ENCODE peak calls at places on chromosomes 5 and 9, in five cellular contexts. K, M, F, Q and V are unnamed samples. For H3K4me1, the result is how much of the 10 kb centered on the place peaks cover.

GRCh38 chr9:37948417-37948980 is 44.6 kb upstream of the SLC25A51 start:
- DNase-seq in K (no peak), M (no peak), F (peak), Q (no peak), V (no peak)

GRCh38 chr9:86241216-86241615 is 18.2 kb downstream of the C9orf153 start:
- DNase-seq in K (no peak), M (no peak), F (no peak), Q (no peak), V (no peak)

GRCh38 chr5:81779125-81779934 is 28.4 kb upstream of the SSBP2 start:
- DNase-seq in K (peak), M (no peak), F (no peak), Q (peak), V (peak)

GRCh38 chr9:97293207-97293721 is 14.2 kb upstream of the CCDC180 start:
- DNase-seq in K (peak), M (no peak), F (no peak), Q (peak), V (no peak)

GRCh38 chr9:2356391-2356790 is 265.2 kb upstream of the VLDLR start:
- DNase-seq in K (no peak), M (no peak), F (no peak), Q (no peak), V (no peak)

GRCh38 chr5:57598756-57599155 is 116.1 kb upstream of the ACTBL2 start:
- DNase-seq in K (no peak), M (no peak), F (no peak), Q (no peak), V (no peak)

GRCh38 chr9:38233343-38233742 is 159.2 kb upstream of the ALDH1B1 start:
- DNase-seq in K (no peak), M (no peak), F (no peak), Q (no peak), V (no peak)

GRCh38 chr5:73280821-73281746 is 108.1 kb downstream of the TMEM174 start:
- DNase-seq in K (peak), M (no peak), F (peak), Q (no peak), V (peak)

GRCh38 chr9:129525781-129526180 is 95.1 kb downstream of the C9orf50 start:
- DNase-seq in K (no peak), M (no peak), F (no peak), Q (no peak), V (no peak)

GRCh38 chr9:89465726-89466308 is 32.1 kb downstream of the SEMA4D start:
- DNase-seq in K (no peak), M (no peak), F (no peak), Q (no peak), V (no peak)

GRCh38 chr9:133767625-133768024 is 29.5 kb upstream of the SARDH start:
- DNase-seq in K (no peak), M (no peak), F (no peak), Q (no peak), V (no peak)

GRCh38 chr5:63963080-63963735 is 963 bp upstream of the HTR1A start:
- DNase-seq in K (peak), M (peak), F (no peak), Q (no peak), V (no peak)

GRCh38 chr5:3010953-3011763 is 259.7 kb upstream of the IRX2 start:
- DNase-seq in K (no peak), M (no peak), F (no peak), Q (no peak), V (no peak)

GRCh38 chr5:1642621-1643061 is 118.9 kb upstream of the LPCAT1 start:
- DNase-seq in K (no peak), M (no peak), F (no peak), Q (no peak), V (peak)

GRCh38 chr9:103533318-103533717 is 538.2 kb downstream of the CYLC2 start:
- DNase-seq in K (no peak), M (no peak), F (no peak), Q (no peak), V (no peak)
- H3K4me1 ChIP-seq in K (under half), M (under half), F (under half), Q (under half), V (under half)

DNA sequence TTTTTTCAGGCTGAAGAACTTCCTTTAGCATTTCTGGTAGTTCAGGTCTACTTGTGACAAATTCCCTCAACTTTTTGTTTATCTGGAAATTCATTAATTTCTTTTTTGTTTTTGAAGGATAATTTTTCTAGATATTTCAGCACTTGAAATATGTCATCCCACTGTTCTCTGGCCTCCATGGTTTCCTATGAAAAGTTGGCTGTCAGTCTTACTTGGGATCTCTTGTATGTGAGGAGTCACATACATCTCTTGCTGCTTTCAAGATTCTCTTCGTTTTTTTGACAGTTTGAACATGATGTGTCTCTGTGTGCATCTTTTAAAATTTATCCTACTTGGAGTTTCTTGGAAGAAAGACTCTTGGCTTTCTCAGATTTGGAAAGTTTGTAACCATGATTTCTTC is 79.5 kb downstream of the RIC1 start:
- DNase-seq in K (no peak), M (no peak), F (no peak), Q (no peak), V (no peak)
- H3K4me3 ChIP-seq in K (no peak), M (no peak), F (no peak), Q (no peak), V (no peak)

DNA sequence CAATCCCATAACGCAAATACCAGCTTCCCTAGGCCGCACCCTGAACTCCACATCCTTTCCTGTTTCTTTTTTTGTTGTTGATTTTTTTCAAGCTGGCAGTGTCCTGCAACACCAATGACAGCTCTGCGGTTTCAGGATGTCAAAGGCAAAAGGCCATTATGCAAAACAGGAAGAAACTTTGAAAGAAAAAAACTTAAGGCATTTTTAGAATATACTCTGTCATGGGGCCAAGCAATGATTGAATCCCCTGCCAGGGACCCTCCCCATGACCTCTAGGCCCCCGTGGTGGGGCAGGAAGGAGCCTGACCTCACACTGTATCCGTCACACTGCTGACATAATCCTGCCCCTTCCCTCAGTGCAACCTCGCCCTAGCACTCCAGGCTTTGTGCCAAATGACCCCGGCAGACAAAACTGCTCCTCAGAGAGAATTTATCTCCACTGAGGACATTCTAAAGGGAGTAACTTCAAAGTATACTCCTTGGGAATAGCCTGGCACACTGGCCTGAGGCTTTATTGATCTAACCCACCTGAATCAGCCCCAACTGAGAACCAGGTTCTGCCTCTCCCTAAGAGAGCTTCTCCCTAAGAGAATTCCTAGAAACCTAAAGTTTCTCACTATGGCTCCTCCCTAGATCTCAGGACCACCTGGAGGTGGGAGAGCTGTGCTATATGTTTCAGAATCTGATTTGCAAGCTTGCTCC is 7.9 kb downstream of the B4GALT1 start:
- DNase-seq in K (peak), M (no peak), F (no peak), Q (peak), V (peak)
- H3K4me1 ChIP-seq in K (half or more), M (under half), F (half or more), Q (half or more), V (under half)

GRCh38 chr9:136942112-136942880 is 2.2 kb downstream of the FBXW5 start:
- DNase-seq in K (no peak), M (no peak), F (peak), Q (no peak), V (peak)
- H3K4me3 ChIP-seq in K (no peak), M (peak), F (no peak), Q (no peak), V (no peak)

DNA sequence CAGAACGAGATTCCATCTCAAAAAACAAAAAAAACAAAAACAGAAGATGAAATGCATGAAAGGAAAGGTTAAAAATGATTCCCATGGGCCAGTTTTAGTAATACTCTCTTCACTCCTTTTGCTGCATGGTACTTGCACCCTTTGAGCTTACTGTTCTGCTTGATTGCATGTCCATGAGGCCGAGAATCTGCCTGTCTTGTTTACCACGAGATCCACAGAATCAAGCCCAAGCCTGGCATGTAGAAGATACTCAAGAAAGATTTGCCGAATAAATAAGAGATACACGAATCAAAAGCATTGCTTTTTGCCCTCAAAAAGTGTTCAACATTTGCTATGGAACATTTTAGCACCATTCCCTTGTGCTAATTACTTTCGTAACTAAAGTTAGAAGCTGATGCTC is 1.1 kb downstream of the FAXDC2 start:
- DNase-seq in K (no peak), M (no peak), F (no peak), Q (no peak), V (no peak)
- H3K4me1 ChIP-seq in K (under half), M (under half), F (under half), Q (half or more), V (under half)

GRCh38 chr5:93151896-93152295 is 429.1 kb downstream of the NR2F1-AS1 start:
- DNase-seq in K (no peak), M (no peak), F (no peak), Q (no peak), V (no peak)
- H3K4me3 ChIP-seq in K (no peak), M (no peak), F (no peak), Q (no peak), V (no peak)

GRCh38 chr5:150519978-150520377 is 12.0 kb downstream of the NDST1 start:
- DNase-seq in K (no peak), M (no peak), F (no peak), Q (no peak), V (no peak)
- H3K4me1 ChIP-seq in K (half or more), M (under half), F (half or more), Q (half or more), V (under half)